ENCODE peak calls at places on chromosomes 6 and 20, in nine cellular contexts. D is HCT116, O is breast epithelium, W is transverse colon, J is endothelial cell of umbilical vein, P is H1, E is GM12878, Z is sigmoid colon, I is spleen. F is an unnamed sample.

GRCh38 chr6:89819336-89820130 is at the start of gene MDN1:
- DNase-seq in D (peak; percentile 88), O (peak; percentile 85), W (peak; percentile 93), J (peak; percentile 96), P (peak; percentile 90), E (peak; percentile 73), Z (peak; percentile 95), I (peak; percentile 96), F (no peak)

GRCh38 chr6:31776961-31777666 is at the start of gene VWA7:
- DNase-seq in D (peak; percentile 84), O (peak; percentile 65), W (peak; percentile 87), J (peak; percentile 35), P (peak; percentile 63), E (peak; percentile 70), Z (no peak), I (peak; percentile 90), F (no peak)

GRCh38 chr6:135423649-135424128 is 73.9 kb downstream of the AHI1 start:
- DNase-seq in D (peak; percentile 22), O (no peak), W (no peak), J (peak; percentile 62), P (no peak), E (peak; percentile 16), Z (no peak), I (no peak), F (no peak)

GRCh38 chr6:29678114-29678513 is 2.8 kb downstream of the ZFP57 start:
- DNase-seq in D (no peak), O (no peak), W (no peak), J (no peak), P (no peak), E (no peak), Z (no peak), I (no peak), F (no peak)

GRCh38 chr20:44683263-44684046 is 31.7 kb upstream of the CCN5 start:
- DNase-seq in D (peak; percentile 59), O (no peak), W (peak; percentile 56), J (peak; percentile 64), P (peak; percentile 83), E (peak; percentile 45), Z (no peak), I (no peak), F (no peak)

GRCh38 chr6:683742-684440 is 9.0 kb downstream of the EXOC2 start:
- DNase-seq in D (no peak), O (no peak), W (peak; percentile 21), J (peak; percentile 29), P (peak; percentile 63), E (no peak), Z (no peak), I (no peak), F (no peak)

GRCh38 chr20:44701889-44702288 is 13.3 kb upstream of the CCN5 start:
- DNase-seq in D (no peak), O (no peak), W (no peak), J (no peak), P (no peak), E (no peak), Z (no peak), I (no peak), F (no peak)

GRCh38 chr6:135227758-135228157 is 46.6 kb downstream of the MYB start:
- DNase-seq in D (no peak), O (no peak), W (no peak), J (no peak), P (no peak), E (no peak), Z (no peak), I (no peak), F (no peak)

DNA sequence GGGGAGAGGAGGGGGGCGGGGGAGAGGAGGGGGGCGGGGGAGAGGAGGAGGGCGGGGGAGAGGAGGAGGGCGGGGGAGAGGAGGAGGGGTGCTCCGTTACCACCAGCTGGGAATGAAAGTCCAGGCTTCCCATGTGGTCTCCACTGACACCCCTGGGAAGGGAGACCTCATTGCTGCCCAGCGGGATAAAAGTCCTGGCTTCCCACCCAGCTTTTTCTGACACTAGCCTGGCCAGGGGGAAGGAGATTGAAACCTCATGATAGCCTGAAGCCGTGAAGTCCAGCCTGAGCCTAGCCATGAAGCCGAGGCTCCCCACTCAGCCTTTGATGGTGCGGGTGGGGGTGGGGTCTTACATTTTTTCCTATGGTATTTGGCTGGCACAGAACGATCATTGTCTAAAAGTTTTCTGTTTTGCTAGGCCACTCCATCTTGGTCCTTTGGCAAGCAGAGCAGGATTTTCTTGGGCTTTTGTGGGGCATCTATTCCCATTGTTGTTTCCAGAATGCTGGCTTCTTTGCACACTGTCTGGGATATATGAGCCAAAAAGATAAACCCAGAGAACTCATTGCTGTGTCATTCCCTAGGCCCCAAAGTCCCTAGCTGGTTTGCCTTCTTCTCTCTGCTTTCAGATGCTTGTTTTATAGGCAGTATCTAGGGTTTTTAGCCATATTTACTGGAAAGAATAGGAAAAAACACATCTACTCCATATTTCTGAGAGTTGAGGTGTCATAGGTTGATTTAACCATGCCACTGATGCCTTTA is 67.9 kb upstream of the RNF24 start:
- DNase-seq in D (no peak), O (no peak), W (no peak), J (no peak), P (peak; percentile 56), E (no peak), Z (peak; percentile 79), I (no peak), F (no peak)
- TF ChIP-seq POLR2A in D (no peak), O (no peak), W (no peak), J (no peak), P (no peak), E (no peak), Z (no peak), I (no peak), F (no peak)

DNA sequence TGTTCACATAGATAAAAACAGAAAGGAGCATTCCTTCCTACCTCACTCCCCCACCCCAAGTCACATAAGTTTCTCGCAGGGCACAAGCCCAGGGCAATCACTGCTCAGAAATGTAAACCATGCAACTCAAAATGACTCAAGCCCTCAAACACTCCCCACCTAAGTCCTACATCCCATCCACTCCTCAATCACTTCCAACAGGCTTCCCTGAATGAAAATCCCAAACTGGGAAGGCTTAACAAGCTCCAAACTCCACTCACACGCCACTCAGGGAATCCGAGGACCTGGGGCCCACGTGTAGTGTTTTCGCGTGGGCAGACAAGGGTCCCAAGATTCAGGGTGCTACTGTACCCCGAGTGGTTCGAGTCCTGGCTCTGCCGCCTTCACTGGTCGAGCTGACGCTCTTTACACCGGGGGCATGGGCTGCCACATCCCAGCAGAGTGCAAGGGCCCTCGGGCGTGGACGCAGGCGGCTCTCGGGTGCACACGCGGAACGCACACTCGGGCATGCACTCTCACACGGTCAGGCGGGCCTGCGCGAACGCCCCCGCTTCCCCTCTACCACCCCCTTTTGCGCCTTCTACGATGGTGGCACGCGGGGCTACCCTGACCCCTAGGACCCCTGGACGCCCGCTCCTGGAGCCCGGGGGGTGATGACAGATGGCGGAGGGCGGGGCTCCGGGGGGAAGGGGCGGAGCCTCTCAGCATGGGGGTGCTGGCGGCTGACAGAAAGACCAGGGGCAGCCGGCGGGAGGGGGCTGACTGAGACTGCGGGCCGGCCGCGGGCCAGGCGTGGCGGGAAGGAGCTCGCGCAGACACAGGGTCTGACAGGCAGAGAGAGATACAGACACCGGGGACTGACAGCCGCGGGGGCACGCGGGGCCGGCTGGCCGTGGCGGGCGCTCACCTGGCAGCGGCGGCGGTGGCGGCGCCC is 662 bp downstream of the ZHX3 start:
- DNase-seq in D (no peak), O (peak; percentile 68), W (peak; percentile 84), J (peak; percentile 72), P (peak; percentile 76), E (no peak), Z (peak; percentile 89), I (peak; percentile 94), F (peak; percentile 87)
- TF ChIP-seq POLR2AphosphoS5 in D (peak; percentile 6), O (no peak), W (peak; percentile 24), J (peak; percentile 59), P (no peak), E (no peak), Z (peak; percentile 47), I (peak; percentile 1), F (peak; percentile 66)

GRCh38 chr6:166906376-166907044 is 49.8 kb downstream of the RNASET2 start:
- DNase-seq in D (no peak), O (no peak), W (no peak), J (no peak), P (no peak), E (no peak), Z (no peak), I (peak; percentile 71), F (no peak)

GRCh38 chr6:166908812-166909211 is 47.5 kb downstream of the RNASET2 start:
- DNase-seq in D (no peak), O (no peak), W (no peak), J (no peak), P (no peak), E (no peak), Z (no peak), I (no peak), F (no peak)

GRCh38 chr6:166910601-166911000 is 45.7 kb downstream of the RNASET2 start:
- DNase-seq in D (no peak), O (no peak), W (no peak), J (no peak), P (no peak), E (no peak), Z (no peak), I (no peak), F (peak; percentile 42)

GRCh38 chr6:166907373-166907841 is 48.9 kb downstream of the RNASET2 start:
- DNase-seq in D (no peak), O (no peak), W (no peak), J (no peak), P (no peak), E (peak; percentile 53), Z (no peak), I (peak; percentile 74), F (no peak)

DNA sequence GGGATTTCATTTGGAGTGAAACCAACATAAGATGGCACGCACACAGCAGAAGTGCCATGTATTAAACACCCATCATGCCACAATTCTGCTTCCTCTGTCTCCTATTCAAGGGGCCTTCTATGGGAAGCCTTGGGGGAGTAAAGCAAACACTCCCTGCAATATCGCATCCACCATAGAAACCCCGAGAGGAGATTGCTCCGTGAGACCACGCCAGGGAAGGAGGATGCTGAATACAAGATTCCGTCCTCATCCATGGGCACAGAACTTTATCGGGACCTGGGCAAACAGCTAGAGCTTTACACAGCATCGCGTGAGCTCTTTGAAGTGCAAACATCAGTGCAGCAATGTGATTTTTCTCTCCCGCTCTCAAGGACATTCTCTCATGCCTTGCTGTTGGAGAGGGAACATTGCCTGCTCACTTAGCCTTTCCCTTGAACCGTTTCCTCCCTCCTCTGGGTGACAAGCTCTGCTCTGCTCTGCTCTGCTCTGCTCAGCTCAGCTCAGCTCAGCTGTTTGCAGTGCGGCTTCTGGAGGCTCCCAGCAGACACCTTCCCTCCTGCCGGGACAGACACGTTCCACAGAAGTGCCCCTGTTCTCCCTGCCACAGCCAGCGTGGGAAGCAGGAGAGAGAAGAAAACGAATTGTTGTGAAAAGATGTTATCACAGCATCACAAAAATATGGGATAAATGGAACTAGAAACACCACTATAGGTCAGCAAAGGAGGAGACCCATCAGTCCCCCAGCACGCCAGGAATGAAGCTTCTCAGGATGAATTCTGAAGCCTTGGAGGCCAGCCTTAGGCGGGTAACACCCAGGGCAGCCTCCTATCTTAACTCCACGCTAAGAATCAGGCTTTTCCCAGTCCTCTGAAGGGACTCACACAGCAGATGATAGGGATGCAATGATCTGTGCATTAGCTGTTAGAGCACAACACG is 48.2 kb downstream of the RNASET2 start:
- DNase-seq in D (no peak), O (no peak), W (no peak), J (no peak), P (no peak), E (no peak), Z (no peak), I (no peak), F (no peak)
- H3K4me3 ChIP-seq in D (no peak overlapping the region), O (no peak overlapping the region), W (no peak overlapping the region), J (no peak overlapping the region), P (no peak overlapping the region), E (no peak overlapping the region), Z (no peak overlapping the region), I (no peak overlapping the region), F (no peak overlapping the region)

DNA sequence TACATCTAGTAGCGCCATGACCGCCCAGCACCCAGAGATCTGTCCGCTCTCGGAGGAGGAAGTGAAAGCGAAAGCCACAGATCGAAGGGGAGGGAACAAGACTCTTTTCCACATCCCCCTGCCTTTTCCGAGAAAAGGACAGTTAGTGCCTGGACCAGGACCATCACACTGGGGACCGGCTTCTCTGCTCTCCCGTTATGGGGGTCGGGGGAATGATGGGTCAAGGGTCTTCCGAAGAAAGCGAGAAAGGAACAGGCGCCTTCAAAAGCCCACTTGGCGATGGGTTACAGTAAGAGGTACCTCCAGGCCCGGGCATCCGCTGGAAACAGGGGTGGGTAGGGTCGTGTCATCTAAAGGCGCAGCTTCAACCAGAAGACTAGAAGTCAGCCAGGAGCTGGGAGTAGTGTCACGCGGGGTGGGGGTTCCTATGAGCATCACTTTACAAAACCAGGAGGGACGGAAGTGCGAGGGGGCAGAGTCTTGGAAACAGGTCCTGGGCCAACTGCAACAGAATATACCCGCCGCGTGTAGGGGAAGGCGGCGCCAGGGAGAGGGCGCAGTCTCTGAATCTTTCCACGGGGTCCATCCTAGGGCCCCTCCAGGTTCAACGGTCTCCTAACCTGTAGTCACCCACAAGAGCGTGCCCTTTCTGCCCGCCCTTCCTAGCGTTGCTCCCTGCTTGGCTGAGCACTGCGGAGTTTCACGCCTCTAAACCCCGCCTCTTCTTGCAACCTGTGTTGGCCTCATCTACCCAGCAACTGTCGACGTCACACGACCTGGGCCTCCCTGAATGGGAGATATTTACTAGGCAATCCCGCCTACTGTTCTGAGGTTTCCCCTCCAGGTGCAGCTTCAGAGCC is at the start of gene PSMB8:
- DNase-seq in D (peak; percentile 92), O (peak; percentile 95), W (peak; percentile 99), J (peak; percentile 96), P (peak; percentile 95), E (peak; percentile 98), Z (peak; percentile 98), I (peak; percentile 99), F (peak; percentile 98)
- TF ChIP-seq POLR2A in D (no peak), O (peak; percentile 93), W (peak; percentile 97), J (peak; percentile 47), P (no peak), E (peak; percentile 81), Z (peak; percentile 78), I (peak; percentile 63), F (peak; percentile 95)

F was measured in vagina.